ENCODE peak calls at places on chromosome 7, in four cellular contexts. One of them, this sample, is unnamed.

GRCh38 chr7:108839091-108839490 is 269.4 kb downstream of the DNAJB9 start:
- DNase-seq in fibroblast of lung: peak
- DNase-seq in neural progenitor cell: no peak
- DNase-seq in HepG2: no peak
- DNase-seq in this sample: peak

GRCh38 chr7:45700556-45700955 is 126.4 kb downstream of the ADCY1 start:
- DNase-seq in HepG2: no peak
- DNase-seq in neural progenitor cell: no peak
- DNase-seq in fibroblast of lung: no peak
- DNase-seq in this sample: no peak

GRCh38 chr7:144137501-144137900 is 14.5 kb downstream of the OR2A14 start:
- DNase-seq in neural progenitor cell: no peak
- DNase-seq in HepG2: no peak
- DNase-seq in fibroblast of lung: no peak
- DNase-seq in this sample: no peak

GRCh38 chr7:157668221-157668883 is 331.5 kb downstream of the DNAJB6 start:
- DNase-seq in neural progenitor cell: no peak
- DNase-seq in fibroblast of lung: no peak
- DNase-seq in HepG2: no peak
- DNase-seq in this sample: no peak

GRCh38 chr7:36390199-36391090 is 783 bp downstream of the ANLN start:
- DNase-seq in neural progenitor cell: peak
- DNase-seq in fibroblast of lung: peak
- DNase-seq in HepG2: peak
- DNase-seq in this sample: peak

GRCh38 chr7:83861-84632 is 108.3 kb upstream of the FAM20C start:
- DNase-seq in neural progenitor cell: no peak
- DNase-seq in fibroblast of lung: no peak
- DNase-seq in HepG2: no peak
- DNase-seq in this sample: no peak

GRCh38 chr7:81492240-81492639 is 277.6 kb downstream of the HGF start:
- DNase-seq in HepG2: no peak
- DNase-seq in neural progenitor cell: no peak
- DNase-seq in fibroblast of lung: no peak
- DNase-seq in this sample: no peak

GRCh38 chr7:45185864-45186250 is 28.3 kb downstream of the RAMP3 start:
- DNase-seq in fibroblast of lung: no peak
- DNase-seq in HepG2: no peak
- DNase-seq in neural progenitor cell: no peak
- DNase-seq in this sample: no peak

GRCh38 chr7:131225619-131226101 is 102.0 kb upstream of the MKLN1 start:
- DNase-seq in fibroblast of lung: peak
- DNase-seq in HepG2: peak
- DNase-seq in neural progenitor cell: no peak
- DNase-seq in this sample: peak

GRCh38 chr7:148700693-148701092 is 2.0 kb downstream of the CUL1 start:
- DNase-seq in neural progenitor cell: peak
- DNase-seq in HepG2: no peak
- DNase-seq in fibroblast of lung: peak
- DNase-seq in this sample: peak

GRCh38 chr7:154503962-154504550 is 451.9 kb downstream of the DPP6 start:
- DNase-seq in neural progenitor cell: peak
- DNase-seq in HepG2: peak
- DNase-seq in fibroblast of lung: peak
- DNase-seq in this sample: peak

GRCh38 chr7:44631458-44632115 is 25.2 kb downstream of the OGDH start:
- DNase-seq in neural progenitor cell: no peak
- DNase-seq in fibroblast of lung: peak
- DNase-seq in HepG2: no peak
- DNase-seq in this sample: peak

GRCh38 chr7:131035088-131035770 is 292.4 kb upstream of the MKLN1 start:
- DNase-seq in fibroblast of lung: no peak
- DNase-seq in HepG2: no peak
- DNase-seq in neural progenitor cell: no peak
- DNase-seq in this sample: no peak

GRCh38 chr7:79979437-79979836 is 155.2 kb upstream of the GNAI1 start:
- DNase-seq in HepG2: no peak
- DNase-seq in fibroblast of lung: peak
- DNase-seq in neural progenitor cell: no peak
- DNase-seq in this sample: peak

GRCh38 chr7:91515961-91516360 is 251.7 kb downstream of the FZD1 start:
- DNase-seq in HepG2: no peak
- DNase-seq in fibroblast of lung: no peak
- DNase-seq in neural progenitor cell: no peak
- DNase-seq in this sample: no peak

GRCh38 chr7:82945480-82945879 is 217.2 kb downstream of the PCLO start:
- DNase-seq in HepG2: no peak
- DNase-seq in neural progenitor cell: no peak
- DNase-seq in fibroblast of lung: no peak
- DNase-seq in this sample: no peak

GRCh38 chr7:107989618-107990373 is 13.2 kb downstream of the LAMB1 start:
- DNase-seq in HepG2: no peak
- DNase-seq in neural progenitor cell: no peak
- DNase-seq in fibroblast of lung: peak
- DNase-seq in this sample: no peak

GRCh38 chr7:117871401-117871777 is 1.9 kb downstream of the CTTNBP2 start:
- DNase-seq in fibroblast of lung: no peak
- DNase-seq in HepG2: no peak
- DNase-seq in neural progenitor cell: no peak
- DNase-seq in this sample: no peak

DNA sequence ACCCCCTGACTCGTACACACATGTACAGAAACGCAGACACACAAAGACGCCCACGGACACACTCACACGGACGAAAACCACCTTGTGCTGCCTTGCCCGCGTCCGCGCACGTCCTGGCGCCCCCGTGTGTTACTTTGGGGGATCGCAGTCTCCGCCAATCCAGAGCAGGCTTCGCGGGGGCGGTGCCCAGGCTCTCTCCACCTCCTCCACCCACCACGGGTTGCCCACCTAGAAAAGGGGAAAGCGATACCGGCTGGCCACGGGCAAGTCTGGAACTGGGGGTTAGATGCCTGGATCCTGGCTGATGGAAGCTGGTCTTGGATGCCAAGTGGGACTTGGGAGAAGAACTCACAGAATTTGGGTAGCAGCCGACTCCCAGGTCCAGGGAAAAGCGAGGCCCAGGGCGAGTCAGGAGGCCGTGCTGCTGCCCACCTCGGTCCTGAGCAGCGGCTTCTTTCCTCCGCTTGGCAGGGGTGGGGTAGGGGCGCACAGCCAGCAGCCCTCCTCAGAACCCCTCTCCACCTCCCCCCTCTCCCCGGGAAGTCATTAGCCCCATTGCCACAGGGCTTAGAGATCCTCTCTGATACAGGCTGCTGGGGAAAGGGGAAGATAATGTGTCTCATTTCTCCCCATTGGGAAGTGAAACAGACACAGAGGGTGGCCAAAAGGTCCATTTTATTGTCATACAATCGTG is 4.6 kb upstream of the VGF start:
- DNase-seq in HepG2: peak
- DNase-seq in neural progenitor cell: peak
- DNase-seq in fibroblast of lung: peak
- DNase-seq in this sample: no peak
- TF ChIP-seq EZH2 in HepG2: no peak
- TF ChIP-seq EZH2 in neural progenitor cell: peak
- TF ChIP-seq EZH2 in fibroblast of lung: no peak
- TF ChIP-seq EZH2 in this sample: peak

DNA sequence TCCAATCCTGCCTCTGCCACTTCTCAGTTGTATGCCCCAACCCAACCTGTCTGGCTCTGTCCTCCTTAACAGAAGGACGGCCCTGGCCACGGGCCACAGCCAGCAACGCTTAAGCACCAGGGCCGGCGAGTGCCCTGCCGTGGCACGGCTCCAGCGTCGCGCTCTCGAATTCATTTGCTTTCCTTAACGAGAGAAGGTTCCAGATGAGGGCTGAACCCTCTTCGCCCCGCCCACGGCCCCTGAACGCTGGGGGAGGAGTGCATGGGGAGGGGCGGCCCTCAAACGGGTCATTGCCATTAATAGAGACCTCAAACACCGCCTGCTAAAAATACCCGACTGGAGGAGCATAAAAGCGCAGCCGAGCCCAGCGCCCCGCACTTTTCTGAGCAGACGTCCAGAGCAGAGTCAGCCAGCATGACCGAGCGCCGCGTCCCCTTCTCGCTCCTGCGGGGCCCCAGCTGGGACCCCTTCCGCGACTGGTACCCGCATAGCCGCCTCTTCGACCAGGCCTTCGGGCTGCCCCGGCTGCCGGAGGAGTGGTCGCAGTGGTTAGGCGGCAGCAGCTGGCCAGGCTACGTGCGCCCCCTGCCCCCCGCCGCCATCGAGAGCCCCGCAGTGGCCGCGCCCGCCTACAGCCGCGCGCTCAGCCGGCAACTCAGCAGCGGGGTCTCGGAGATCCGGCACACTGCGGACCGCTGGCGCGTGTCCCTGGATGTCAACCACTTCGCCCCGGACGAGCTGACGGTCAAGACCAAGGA is at the start of gene HSPB1:
- DNase-seq in fibroblast of lung: peak
- DNase-seq in HepG2: peak
- DNase-seq in neural progenitor cell: peak
- DNase-seq in this sample: peak
- TF ChIP-seq EZH2 in fibroblast of lung: no peak
- TF ChIP-seq EZH2 in HepG2: no peak
- TF ChIP-seq EZH2 in neural progenitor cell: no peak
- TF ChIP-seq EZH2 in this sample: no peak

GRCh38 chr7:151166629-151167196 is 781 bp downstream of the GBX1 start:
- DNase-seq in HepG2: no peak
- DNase-seq in fibroblast of lung: no peak
- DNase-seq in neural progenitor cell: no peak
- DNase-seq in this sample: no peak
- TF ChIP-seq EZH2 in HepG2: peak
- TF ChIP-seq EZH2 in fibroblast of lung: peak
- TF ChIP-seq EZH2 in neural progenitor cell: peak
- TF ChIP-seq EZH2 in this sample: peak

GRCh38 chr7:17118412-17118811 is 180.0 kb upstream of the AHR start:
- DNase-seq in fibroblast of lung: no peak
- DNase-seq in HepG2: no peak
- DNase-seq in neural progenitor cell: no peak
- DNase-seq in this sample: no peak
- TF ChIP-seq EZH2 in fibroblast of lung: no peak
- TF ChIP-seq EZH2 in HepG2: no peak
- TF ChIP-seq EZH2 in neural progenitor cell: no peak
- TF ChIP-seq EZH2 in this sample: no peak

GRCh38 chr7:8176370-8177081 is 85.4 kb downstream of the ICA1 start:
- DNase-seq in neural progenitor cell: no peak
- DNase-seq in fibroblast of lung: no peak
- DNase-seq in HepG2: no peak
- DNase-seq in this sample: no peak
- TF ChIP-seq EZH2 in neural progenitor cell: no peak
- TF ChIP-seq EZH2 in fibroblast of lung: no peak
- TF ChIP-seq EZH2 in HepG2: no peak
- TF ChIP-seq EZH2 in this sample: no peak